ENCODE peak calls at places on chromosome 17, in nine cellular contexts. F, T, H, E, S, I, A, Y and B are unnamed samples.
A peak's percentile ranks its signal among the peaks of the same experiment; 100 is the strongest.

GRCh38 chr17:17811381-17812210 is 25.2 kb downstream of the SREBF1 start:
- DNase-seq in F (no peak), T (no peak), H (no peak), E (no peak), S (no peak), I (no peak), A (no peak), Y (no peak), B (no peak)

GRCh38 chr17:7260151-7260550 is 2.1 kb downstream of the CLDN7 start:
- DNase-seq in F (no peak), T (no peak), H (no peak), E (no peak), S (no peak), I (no peak), A (no peak), Y (no peak), B (no peak)

GRCh38 chr17:77471984-77472836 is 331.4 kb downstream of the SEC14L1 start:
- DNase-seq in F (peak; percentile 51), T (no peak), H (no peak), E (no peak), S (peak; percentile 70), I (no peak), A (no peak), Y (no peak), B (no peak)

GRCh38 chr17:35088647-35088910 is 25.1 kb upstream of the RFFL start:
- DNase-seq in F (no peak), T (no peak), H (no peak), E (no peak), S (peak; percentile 67), I (peak; percentile 42), A (no peak), Y (no peak), B (no peak)

GRCh38 chr17:57603978-57604377 is 141.1 kb downstream of the CCDC182 start:
- DNase-seq in F (no peak), T (no peak), H (peak; percentile 77), E (peak; percentile 30), S (no peak), I (no peak), A (no peak), Y (peak; percentile 74), B (no peak)

GRCh38 chr17:82734987-82735866 is at the start of gene FN3K:
- DNase-seq in F (peak; percentile 61), T (peak; percentile 58), H (peak; percentile 32), E (no peak), S (peak; percentile 83), I (no peak), A (peak; percentile 57), Y (no peak), B (peak; percentile 64)

GRCh38 chr17:76994237-76994637 is 126.0 kb downstream of the MGAT5B start:
- DNase-seq in F (no peak), T (no peak), H (no peak), E (no peak), S (no peak), I (no peak), A (no peak), Y (no peak), B (no peak)

GRCh38 chr17:74280093-74280513 is 6.1 kb downstream of the DNAI2 start:
- DNase-seq in F (peak; percentile 73), T (no peak), H (peak; percentile 46), E (no peak), S (no peak), I (no peak), A (no peak), Y (peak; percentile 61), B (no peak)

GRCh38 chr17:79355186-79355585 is 255.7 kb downstream of the RBFOX3 start:
- DNase-seq in F (no peak), T (no peak), H (no peak), E (no peak), S (no peak), I (no peak), A (no peak), Y (no peak), B (no peak)

GRCh38 chr17:42325026-42325425 is 36.7 kb downstream of the STAT5A start:
- DNase-seq in F (no peak), T (no peak), H (no peak), E (no peak), S (no peak), I (peak; percentile 81), A (peak; percentile 83), Y (no peak), B (peak; percentile 70)

GRCh38 chr17:82065638-82066303 is at the start of gene DUS1L:
- DNase-seq in F (peak; percentile 97), T (peak; percentile 36), H (peak; percentile 81), E (peak; percentile 41), S (peak; percentile 44), I (no peak), A (peak; percentile 74), Y (peak; percentile 72), B (peak; percentile 86)

GRCh38 chr17:44113382-44113781 is 10.1 kb downstream of the HDAC5 start:
- DNase-seq in F (no peak), T (no peak), H (no peak), E (no peak), S (no peak), I (no peak), A (no peak), Y (no peak), B (no peak)

GRCh38 chr17:30600062-30600829 is 123.0 kb downstream of the GOSR1 start:
- DNase-seq in F (peak; percentile 93), T (peak; percentile 68), H (peak; percentile 52), E (peak; percentile 27), S (peak; percentile 76), I (peak; percentile 59), A (peak; percentile 94), Y (peak; percentile 42), B (peak; percentile 90)

GRCh38 chr17:9195961-9196668 is 174.8 kb downstream of the NTN1 start:
- DNase-seq in F (no peak), T (no peak), H (no peak), E (no peak), S (no peak), I (no peak), A (no peak), Y (no peak), B (no peak)

GRCh38 chr17:64198711-64199110 is 64.3 kb downstream of the TEX2 start:
- DNase-seq in F (no peak), T (no peak), H (no peak), E (no peak), S (no peak), I (no peak), A (no peak), Y (no peak), B (no peak)

GRCh38 chr17:410674-411401 is 58.2 kb upstream of the RPH3AL start:
- DNase-seq in F (no peak), T (no peak), H (peak; percentile 73), E (no peak), S (no peak), I (no peak), A (no peak), Y (peak; percentile 62), B (no peak)

GRCh38 chr17:17446666-17447155 is 30.1 kb upstream of the MED9 start:
- DNase-seq in F (no peak), T (no peak), H (no peak), E (no peak), S (no peak), I (no peak), A (peak; percentile 54), Y (no peak), B (no peak)

GRCh38 chr17:47975189-47975814 is 4.4 kb downstream of the CDK5RAP3 start:
- DNase-seq in F (no peak), T (no peak), H (no peak), E (no peak), S (no peak), I (no peak), A (no peak), Y (no peak), B (no peak)